ENCODE peak calls at places on chromosomes 4 and X, in nine cellular contexts. One of them, this sample, is unnamed.

GRCh38 chr4:102546635-102547034 is 45.5 kb downstream of the NFKB1 start:
- DNase-seq in CD8-positive, alpha-beta T cell: no peak
- DNase-seq in right atrium auricular region: no peak
- DNase-seq in body of pancreas: no peak
- DNase-seq in prostate gland: no peak
- DNase-seq in pancreas: no peak
- DNase-seq in A549: no peak
- DNase-seq in OCI-LY7: no peak
- DNase-seq in PC-3: no peak
- DNase-seq in this sample: no peak

GRCh38 chr4:25500626-25501318 is 123.7 kb downstream of the ANAPC4 start:
- DNase-seq in CD8-positive, alpha-beta T cell: no peak
- DNase-seq in right atrium auricular region: no peak
- DNase-seq in body of pancreas: no peak
- DNase-seq in prostate gland: no peak
- DNase-seq in pancreas: no peak
- DNase-seq in A549: no peak
- DNase-seq in OCI-LY7: peak
- DNase-seq in PC-3: no peak
- DNase-seq in this sample: no peak

GRCh38 chr4:169774466-169775445 is 17.0 kb upstream of the HPF1 start:
- DNase-seq in CD8-positive, alpha-beta T cell: peak
- DNase-seq in right atrium auricular region: no peak
- DNase-seq in body of pancreas: peak
- DNase-seq in prostate gland: no peak
- DNase-seq in pancreas: peak
- DNase-seq in A549: no peak
- DNase-seq in OCI-LY7: no peak
- DNase-seq in PC-3: no peak
- DNase-seq in this sample: no peak

GRCh38 chrX:9372866-9373265 is 92.0 kb upstream of the TBL1X start:
- DNase-seq in CD8-positive, alpha-beta T cell: no peak
- DNase-seq in right atrium auricular region: no peak
- DNase-seq in body of pancreas: no peak
- DNase-seq in prostate gland: no peak
- DNase-seq in pancreas: no peak
- DNase-seq in A549: no peak
- DNase-seq in OCI-LY7: no peak
- DNase-seq in PC-3: no peak
- DNase-seq in this sample: no peak

GRCh38 chr4:68589790-68590189 is 13.7 kb upstream of the UGT2B17 start:
- DNase-seq in CD8-positive, alpha-beta T cell: no peak
- DNase-seq in right atrium auricular region: no peak
- DNase-seq in body of pancreas: no peak
- DNase-seq in prostate gland: no peak
- DNase-seq in pancreas: no peak
- DNase-seq in A549: no peak
- DNase-seq in OCI-LY7: no peak
- DNase-seq in PC-3: peak
- DNase-seq in this sample: no peak

GRCh38 chr4:138916763-138917162 is 98.8 kb upstream of the NOCT start:
- DNase-seq in CD8-positive, alpha-beta T cell: no peak
- DNase-seq in right atrium auricular region: no peak
- DNase-seq in body of pancreas: no peak
- DNase-seq in prostate gland: no peak
- DNase-seq in pancreas: no peak
- DNase-seq in A549: no peak
- DNase-seq in OCI-LY7: no peak
- DNase-seq in PC-3: no peak
- DNase-seq in this sample: no peak

GRCh38 chr4:7068883-7069282 is 1.0 kb upstream of the GRPEL1 start:
- DNase-seq in CD8-positive, alpha-beta T cell: no peak
- DNase-seq in right atrium auricular region: no peak
- DNase-seq in body of pancreas: no peak
- DNase-seq in prostate gland: no peak
- DNase-seq in pancreas: no peak
- DNase-seq in A549: no peak
- DNase-seq in OCI-LY7: no peak
- DNase-seq in PC-3: peak
- DNase-seq in this sample: no peak

GRCh38 chr4:40292313-40292759 is 42.8 kb upstream of the CHRNA9 start:
- DNase-seq in CD8-positive, alpha-beta T cell: no peak
- DNase-seq in right atrium auricular region: no peak
- DNase-seq in body of pancreas: no peak
- DNase-seq in prostate gland: no peak
- DNase-seq in pancreas: no peak
- DNase-seq in A549: no peak
- DNase-seq in OCI-LY7: peak
- DNase-seq in PC-3: peak
- DNase-seq in this sample: no peak

GRCh38 chrX:78643874-78644273 is 15.3 kb downstream of the RTL3 start:
- DNase-seq in CD8-positive, alpha-beta T cell: no peak
- DNase-seq in right atrium auricular region: no peak
- DNase-seq in body of pancreas: no peak
- DNase-seq in prostate gland: no peak
- DNase-seq in pancreas: no peak
- DNase-seq in A549: no peak
- DNase-seq in OCI-LY7: no peak
- DNase-seq in PC-3: no peak
- DNase-seq in this sample: no peak

GRCh38 chr4:79472693-79473552 is 64.9 kb upstream of the GK2 start:
- DNase-seq in CD8-positive, alpha-beta T cell: no peak
- DNase-seq in right atrium auricular region: no peak
- DNase-seq in body of pancreas: no peak
- DNase-seq in prostate gland: no peak
- DNase-seq in pancreas: no peak
- DNase-seq in A549: no peak
- DNase-seq in OCI-LY7: no peak
- DNase-seq in PC-3: no peak
- DNase-seq in this sample: no peak

GRCh38 chrX:153674219-153674851 is 722 bp upstream of the PNCK start:
- DNase-seq in CD8-positive, alpha-beta T cell: no peak
- DNase-seq in right atrium auricular region: no peak
- DNase-seq in body of pancreas: no peak
- DNase-seq in prostate gland: no peak
- DNase-seq in pancreas: peak
- DNase-seq in A549: no peak
- DNase-seq in OCI-LY7: no peak
- DNase-seq in PC-3: no peak
- DNase-seq in this sample: peak

DNA sequence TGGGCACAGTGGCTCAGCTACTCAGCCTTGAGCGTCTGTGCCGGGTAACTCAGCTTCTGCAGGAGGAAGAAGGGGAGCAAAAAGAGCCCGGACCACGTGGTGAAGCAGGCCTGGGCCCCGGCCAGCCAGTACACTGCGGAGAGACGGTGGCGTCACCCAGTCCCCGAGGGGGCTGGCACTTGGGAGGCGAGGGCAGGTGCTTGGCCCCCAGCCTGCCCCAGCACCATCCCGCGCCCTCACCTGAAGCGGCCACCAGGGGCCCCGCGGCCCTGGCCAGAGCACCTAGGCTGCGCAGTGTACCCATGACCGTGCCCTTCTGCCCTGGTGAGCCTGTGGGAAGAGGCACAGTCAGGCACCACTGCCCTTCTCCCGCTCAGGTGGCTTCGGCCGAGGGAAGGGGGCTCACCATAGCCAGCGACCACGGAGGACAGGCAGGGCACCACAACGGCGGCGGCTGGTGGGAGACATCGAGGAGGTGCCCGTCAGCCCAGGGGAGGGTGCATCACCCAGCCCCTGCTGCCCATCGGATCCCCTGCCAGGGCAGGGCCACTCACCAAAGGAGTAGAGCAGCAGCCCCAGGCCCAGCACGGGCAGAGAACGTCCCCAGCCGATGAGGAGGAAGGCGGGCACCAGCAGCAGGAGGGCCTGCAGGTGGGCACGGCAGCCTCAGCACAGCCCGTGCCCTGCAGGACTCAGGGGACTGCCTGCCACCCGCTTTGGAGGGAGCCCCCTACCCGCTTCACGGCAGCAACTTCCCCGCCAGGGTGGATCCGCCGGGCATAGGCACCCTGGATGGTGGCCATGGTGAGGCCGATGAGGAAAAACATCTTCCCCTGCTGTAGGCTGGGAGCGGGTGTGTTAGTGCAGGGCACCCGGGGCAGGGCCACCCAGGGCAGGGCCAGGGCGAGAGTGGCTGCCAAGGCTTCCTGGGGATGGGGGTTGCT is 32.1 kb downstream of the NOP14 start:
- DNase-seq in CD8-positive, alpha-beta T cell: no peak
- DNase-seq in right atrium auricular region: no peak
- DNase-seq in body of pancreas: peak
- DNase-seq in prostate gland: peak
- DNase-seq in pancreas: peak
- DNase-seq in A549: no peak
- DNase-seq in OCI-LY7: no peak
- DNase-seq in PC-3: no peak
- DNase-seq in this sample: peak
- H3K27ac ChIP-seq in CD8-positive, alpha-beta T cell: peak
- H3K27ac ChIP-seq in right atrium auricular region: peak
- H3K27ac ChIP-seq in body of pancreas: peak
- H3K27ac ChIP-seq in prostate gland: peak
- H3K27ac ChIP-seq in pancreas: peak
- H3K27ac ChIP-seq in A549: no peak
- H3K27ac ChIP-seq in OCI-LY7: peak
- H3K27ac ChIP-seq in PC-3: no peak
- H3K27ac ChIP-seq in this sample: peak

DNA sequence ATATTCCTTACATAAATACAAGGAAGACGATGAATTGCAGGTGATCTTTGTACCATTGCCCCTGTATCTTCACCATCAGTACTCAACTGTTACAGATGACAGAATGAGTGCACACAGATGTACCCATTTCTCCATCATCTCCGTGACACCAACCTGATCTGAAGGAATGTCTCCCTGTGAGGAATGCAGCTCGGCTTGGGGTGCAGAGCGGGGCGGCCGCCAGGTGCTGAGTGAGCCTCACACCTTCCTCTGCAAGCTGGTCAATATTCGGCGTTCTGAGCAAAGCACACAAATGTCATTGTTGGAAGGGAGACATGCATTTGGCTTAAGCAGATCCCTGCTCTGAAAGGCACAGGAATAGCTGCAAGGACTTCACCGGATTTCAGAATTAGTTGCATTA is 7.4 kb downstream of the ARSD start:
- DNase-seq in CD8-positive, alpha-beta T cell: no peak
- DNase-seq in right atrium auricular region: no peak
- DNase-seq in body of pancreas: no peak
- DNase-seq in prostate gland: no peak
- DNase-seq in pancreas: peak
- DNase-seq in A549: no peak
- DNase-seq in OCI-LY7: no peak
- DNase-seq in PC-3: no peak
- DNase-seq in this sample: no peak
- TF ChIP-seq CTCF in CD8-positive, alpha-beta T cell: no peak
- TF ChIP-seq CTCF in right atrium auricular region: no peak
- TF ChIP-seq CTCF in body of pancreas: no peak
- TF ChIP-seq CTCF in prostate gland: no peak
- TF ChIP-seq CTCF in pancreas: no peak
- TF ChIP-seq CTCF in A549: no peak
- TF ChIP-seq CTCF in OCI-LY7: no peak
- TF ChIP-seq CTCF in PC-3: no peak
- TF ChIP-seq CTCF in this sample: no peak

DNA sequence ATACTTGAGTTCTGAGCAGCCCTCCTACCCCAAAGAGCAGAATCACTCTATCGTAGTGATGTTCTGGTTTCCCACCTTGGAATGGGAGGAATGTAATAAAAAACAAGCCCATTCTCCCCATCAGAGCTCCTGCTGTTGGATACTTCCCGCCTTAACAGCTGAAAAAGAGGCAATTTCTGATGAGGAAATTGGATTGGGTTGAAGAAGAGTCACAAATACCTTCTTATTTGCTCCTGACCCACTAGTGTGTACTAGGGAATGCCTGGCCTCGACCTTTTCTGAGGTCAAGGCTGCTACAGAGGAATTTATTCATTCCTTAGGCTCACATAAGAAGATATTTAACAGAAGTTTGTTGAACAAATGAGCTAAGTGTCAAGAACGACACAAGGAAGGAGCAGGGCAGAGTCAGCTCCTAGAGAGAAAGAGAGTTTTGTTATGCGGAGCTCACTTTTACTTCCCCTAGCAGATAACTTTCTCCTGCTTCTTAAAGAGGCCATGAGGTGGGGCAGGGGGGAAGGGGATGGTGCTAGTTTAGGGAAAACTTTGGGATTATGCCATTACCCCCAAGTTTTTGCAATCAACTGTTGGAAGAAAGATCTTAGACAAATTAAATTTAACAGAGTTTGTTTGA is 273.8 kb upstream of the CLNK start:
- DNase-seq in CD8-positive, alpha-beta T cell: no peak
- DNase-seq in right atrium auricular region: no peak
- DNase-seq in body of pancreas: no peak
- DNase-seq in prostate gland: no peak
- DNase-seq in pancreas: no peak
- DNase-seq in A549: no peak
- DNase-seq in OCI-LY7: no peak
- DNase-seq in PC-3: no peak
- DNase-seq in this sample: no peak
- H3K27ac ChIP-seq in CD8-positive, alpha-beta T cell: no peak
- H3K27ac ChIP-seq in right atrium auricular region: no peak
- H3K27ac ChIP-seq in body of pancreas: no peak
- H3K27ac ChIP-seq in prostate gland: no peak
- H3K27ac ChIP-seq in pancreas: no peak
- H3K27ac ChIP-seq in A549: no peak
- H3K27ac ChIP-seq in OCI-LY7: no peak
- H3K27ac ChIP-seq in PC-3: no peak
- H3K27ac ChIP-seq in this sample: no peak

DNA sequence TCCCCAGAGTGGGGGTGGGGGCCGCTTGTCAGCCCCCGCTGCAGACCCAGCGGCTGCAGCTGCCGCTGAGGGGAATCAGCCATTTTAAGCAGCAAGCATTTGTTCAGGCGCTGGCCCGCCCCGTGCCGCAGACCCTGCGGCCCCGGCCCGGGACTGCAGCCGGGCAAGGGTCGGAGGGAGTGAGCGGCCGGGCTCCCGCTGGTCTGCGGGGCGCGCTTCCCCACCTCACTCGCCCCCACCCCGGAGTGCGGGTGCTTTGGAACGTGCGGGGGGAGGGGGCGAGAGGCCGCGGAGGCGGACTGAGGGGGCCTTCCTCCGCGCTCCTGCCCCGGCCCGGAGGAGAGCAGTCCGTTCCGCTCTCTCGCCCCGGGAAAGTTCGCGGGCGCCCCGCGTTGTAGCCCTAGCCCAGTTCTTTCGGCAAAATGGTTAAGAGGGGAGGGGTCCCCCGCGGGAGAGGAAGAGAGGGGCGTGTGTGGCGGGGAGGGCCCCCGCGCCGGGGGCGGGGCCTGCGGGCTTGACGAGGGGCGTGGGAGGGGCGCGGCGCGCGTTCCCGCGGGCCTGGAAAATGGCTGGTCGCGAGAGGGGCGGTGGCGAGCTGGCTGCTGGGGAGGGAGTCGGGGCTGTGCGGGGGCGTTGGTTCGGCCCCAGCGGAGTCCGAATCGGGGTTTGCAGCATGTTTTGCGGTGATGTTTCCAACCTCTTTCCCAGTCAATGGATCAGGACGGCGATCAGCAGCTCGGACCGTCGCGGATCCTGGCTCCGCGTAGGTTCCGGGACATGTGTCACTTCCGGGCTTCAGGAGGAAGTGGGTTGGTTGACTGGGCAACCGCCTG is 914 bp downstream of the ING2 start:
- DNase-seq in CD8-positive, alpha-beta T cell: peak
- DNase-seq in right atrium auricular region: peak
- DNase-seq in body of pancreas: peak
- DNase-seq in prostate gland: peak
- DNase-seq in pancreas: peak
- DNase-seq in A549: peak
- DNase-seq in OCI-LY7: peak
- DNase-seq in PC-3: peak
- DNase-seq in this sample: peak
- TF ChIP-seq CTCF in CD8-positive, alpha-beta T cell: no peak
- TF ChIP-seq CTCF in right atrium auricular region: no peak
- TF ChIP-seq CTCF in body of pancreas: peak
- TF ChIP-seq CTCF in prostate gland: no peak
- TF ChIP-seq CTCF in pancreas: no peak
- TF ChIP-seq CTCF in A549: no peak
- TF ChIP-seq CTCF in OCI-LY7: no peak
- TF ChIP-seq CTCF in PC-3: no peak
- TF ChIP-seq CTCF in this sample: no peak